ENCODE peak calls at places on chromosome 17, in ten cellular contexts. D is neuronal stem cell; V is SW480; J is stimulated activated CD4-positive, alpha-beta T cell treated with anti-CD3 and anti-CD28 coated beads, Interleukin-1b, Interleukin-23, amount 100 ng/mL, for 24 hours; G is hippocampal formation; O is HTR-8/SVneo; N is neural progenitor cell; M is tibial artery; C is fibroblast of pulmonary artery; I is bronchial epithelial cell. P is an unnamed sample.

GRCh38 chr17:73228748-73229236 is 32.9 kb downstream of the CPSF4L start:
- DNase-seq in D (no peak), V (peak), J (no peak), G (peak), O (peak), N (no peak), M (peak), C (peak), I (peak), P (no peak)

GRCh38 chr17:72997559-72997958 is 94.9 kb downstream of the SLC39A11 start:
- DNase-seq in D (no peak), V (no peak), J (no peak), G (no peak), O (peak), N (no peak), M (no peak), C (peak), I (no peak), P (no peak)

GRCh38 chr17:80895366-80895765 is 96.3 kb upstream of the CHMP6 start:
- DNase-seq in D (no peak), V (no peak), J (no peak), G (no peak), O (no peak), N (no peak), M (no peak), C (no peak), I (no peak), P (no peak)

GRCh38 chr17:40950176-40950575 is 12.7 kb upstream of the KRT23 start:
- DNase-seq in D (no peak), V (peak), J (no peak), G (no peak), O (no peak), N (no peak), M (no peak), C (no peak), I (no peak), P (no peak)

GRCh38 chr17:83057793-83058477 is 21.5 kb upstream of the METRNL start:
- DNase-seq in D (no peak), V (no peak), J (no peak), G (no peak), O (no peak), N (peak), M (no peak), C (no peak), I (no peak), P (no peak)

GRCh38 chr17:76382803-76383644 is 1.4 kb upstream of the SPHK1 start:
- DNase-seq in D (peak), V (peak), J (no peak), G (no peak), O (peak), N (peak), M (no peak), C (peak), I (peak), P (peak)

GRCh38 chr17:50352072-50352692 is 6.3 kb downstream of the XYLT2 start:
- DNase-seq in D (no peak), V (no peak), J (no peak), G (no peak), O (no peak), N (no peak), M (no peak), C (no peak), I (no peak), P (no peak)

GRCh38 chr17:32341141-32341856 is 674 bp downstream of the C17orf75 start:
- DNase-seq in D (no peak), V (peak), J (no peak), G (peak), O (no peak), N (no peak), M (no peak), C (no peak), I (peak), P (no peak)

GRCh38 chr17:77254961-77255741 is 114.4 kb downstream of the SEC14L1 start:
- DNase-seq in D (no peak), V (peak), J (no peak), G (no peak), O (peak), N (peak), M (no peak), C (peak), I (peak), P (peak)

GRCh38 chr17:65261682-65262636 is 124.8 kb downstream of the RGS9 start:
- DNase-seq in D (no peak), V (no peak), J (no peak), G (no peak), O (no peak), N (no peak), M (no peak), C (peak), I (peak), P (no peak)

GRCh38 chr17:46199379-46199778 is 6.2 kb upstream of the KANSL1 start:
- DNase-seq in D (no peak), V (no peak), J (no peak), G (no peak), O (no peak), N (no peak), M (no peak), C (no peak), I (no peak), P (no peak)

GRCh38 chr17:17151541-17151940 is 54.6 kb downstream of the PLD6 start:
- DNase-seq in D (no peak), V (no peak), J (no peak), G (no peak), O (no peak), N (no peak), M (no peak), C (peak), I (peak), P (peak)

GRCh38 chr17:76667356-76667755 is 23.8 kb upstream of the ST6GALNAC1 start:
- DNase-seq in D (no peak), V (no peak), J (no peak), G (no peak), O (no peak), N (no peak), M (no peak), C (no peak), I (peak), P (no peak)

GRCh38 chr17:31875081-31875480 is 16.0 kb upstream of the COPRS start:
- DNase-seq in D (no peak), V (no peak), J (no peak), G (no peak), O (no peak), N (no peak), M (no peak), C (no peak), I (no peak), P (no peak)

GRCh38 chr17:31531336-31532160 is 140.1 kb downstream of the RAB11FIP4 start:
- DNase-seq in D (no peak), V (no peak), J (no peak), G (no peak), O (no peak), N (no peak), M (no peak), C (no peak), I (no peak), P (no peak)

GRCh38 chr17:694239-694638 is 20.4 kb downstream of the VPS53 start:
- DNase-seq in D (no peak), V (peak), J (no peak), G (no peak), O (peak), N (no peak), M (no peak), C (peak), I (peak), P (peak)

GRCh38 chr17:37885136-37885535 is 39.1 kb upstream of the TBC1D3K start:
- DNase-seq in D (no peak), V (peak), J (no peak), G (no peak), O (no peak), N (no peak), M (no peak), C (no peak), I (no peak), P (no peak)

GRCh38 chr17:38585056-38585804 is 20.5 kb downstream of the SRCIN1 start:
- DNase-seq in D (no peak), V (peak), J (no peak), G (no peak), O (no peak), N (peak), M (no peak), C (no peak), I (peak), P (no peak)

GRCh38 chr17:47685556-47686275 is 8.2 kb upstream of the TBKBP1 start:
- DNase-seq in D (no peak), V (no peak), J (no peak), G (no peak), O (no peak), N (no peak), M (no peak), C (no peak), I (peak), P (no peak)

GRCh38 chr17:79935845-79936470 is 96.7 kb upstream of the CBX4 start:
- DNase-seq in D (no peak), V (no peak), J (no peak), G (no peak), O (no peak), N (no peak), M (no peak), C (no peak), I (no peak), P (no peak)

GRCh38 chr17:29764217-29764616 is 141.5 kb upstream of the CORO6 start:
- DNase-seq in D (no peak), V (no peak), J (no peak), G (no peak), O (no peak), N (no peak), M (no peak), C (no peak), I (no peak), P (no peak)

GRCh38 chr17:30290696-30291570 is 811 bp downstream of the BLMH start:
- DNase-seq in D (peak), V (peak), J (no peak), G (no peak), O (peak), N (peak), M (peak), C (peak), I (peak), P (no peak)

GRCh38 chr17:32568673-32569072 is 81.9 kb downstream of the CDK5R1 start:
- DNase-seq in D (no peak), V (no peak), J (no peak), G (no peak), O (no peak), N (no peak), M (no peak), C (no peak), I (no peak), P (no peak)

GRCh38 chr17:31579265-31579664 is 187.8 kb downstream of the RAB11FIP4 start:
- DNase-seq in D (no peak), V (no peak), J (no peak), G (no peak), O (peak), N (no peak), M (no peak), C (peak), I (peak), P (no peak)

GRCh38 chr17:76995352-76996105 is 127.3 kb downstream of the MGAT5B start:
- DNase-seq in D (no peak), V (no peak), J (no peak), G (no peak), O (no peak), N (peak), M (no peak), C (no peak), I (no peak), P (no peak)

GRCh38 chr17:43556292-43556691 is 10.2 kb upstream of the ETV4 start:
- DNase-seq in D (no peak), V (peak), J (no peak), G (no peak), O (peak), N (no peak), M (peak), C (no peak), I (peak), P (no peak)

GRCh38 chr17:2369551-2370210 is 31.2 kb downstream of the MNT start:
- DNase-seq in D (no peak), V (no peak), J (no peak), G (no peak), O (no peak), N (peak), M (no peak), C (peak), I (no peak), P (no peak)

GRCh38 chr17:38587956-38588771 is 17.6 kb downstream of the SRCIN1 start:
- DNase-seq in D (no peak), V (no peak), J (no peak), G (no peak), O (no peak), N (peak), M (no peak), C (no peak), I (no peak), P (no peak)

GRCh38 chr17:20988001-20988641 is 54.7 kb downstream of the USP22 start:
- DNase-seq in D (no peak), V (no peak), J (no peak), G (no peak), O (no peak), N (no peak), M (no peak), C (no peak), I (no peak), P (no peak)

GRCh38 chr17:76685366-76685765 is 25.4 kb downstream of the MXRA7 start:
- DNase-seq in D (no peak), V (no peak), J (no peak), G (no peak), O (no peak), N (no peak), M (no peak), C (no peak), I (no peak), P (no peak)

GRCh38 chr17:48555183-48555615 is 10.3 kb upstream of the HOXB2 start:
- DNase-seq in D (no peak), V (no peak), J (no peak), G (no peak), O (peak), N (no peak), M (no peak), C (peak), I (no peak), P (no peak)

GRCh38 chr17:45336390-45337182 is 19.8 kb upstream of the MAP3K14 start:
- DNase-seq in D (no peak), V (no peak), J (no peak), G (no peak), O (no peak), N (no peak), M (no peak), C (no peak), I (no peak), P (no peak)

GRCh38 chr17:67435122-67435521 is 58.0 kb downstream of the PITPNC1 start:
- DNase-seq in D (no peak), V (no peak), J (no peak), G (no peak), O (no peak), N (no peak), M (no peak), C (peak), I (no peak), P (no peak)

GRCh38 chr17:67696853-67697505 is 20.8 kb upstream of the NOL11 start:
- DNase-seq in D (no peak), V (no peak), J (no peak), G (no peak), O (no peak), N (no peak), M (no peak), C (no peak), I (no peak), P (no peak)

GRCh38 chr17:18111330-18111971 is 2.9 kb downstream of the MYO15A start:
- DNase-seq in D (no peak), V (no peak), J (no peak), G (no peak), O (no peak), N (no peak), M (no peak), C (no peak), I (peak), P (no peak)

GRCh38 chr17:2050246-2050866 is 4.5 kb upstream of the HIC1 start:
- DNase-seq in D (peak), V (peak), J (no peak), G (no peak), O (no peak), N (peak), M (no peak), C (peak), I (no peak), P (no peak)

GRCh38 chr17:2029911-2030778 is at the start of gene DPH1:
- DNase-seq in D (peak), V (peak), J (peak), G (peak), O (peak), N (peak), M (peak), C (peak), I (peak), P (peak)

GRCh38 chr17:61057257-61057656 is 342.4 kb upstream of the TBX2 start:
- DNase-seq in D (no peak), V (no peak), J (no peak), G (no peak), O (no peak), N (no peak), M (no peak), C (no peak), I (peak), P (no peak)

GRCh38 chr17:28227278-28228108 is 91.5 kb upstream of the TMEM97 start:
- DNase-seq in D (peak), V (peak), J (no peak), G (peak), O (peak), N (peak), M (no peak), C (peak), I (peak), P (no peak)

P was measured in SW 1271.